ENCODE peak calls at places on chromosome 19, in ten cellular contexts. Q is testis, G is IMR-90, J is heart left ventricle, R is spleen, L is ovary, W is tibial nerve, Y is H1, T is Peyer's patch, C is HCT116. K is an unnamed sample.

GRCh38 chr19:10655457-10656312 is 1.5 kb downstream of the ILF3 start:
- DNase-seq in L (no peak), Y (no peak), W (no peak), R (no peak), Q (peak; percentile 38), J (no peak), C (no peak), T (no peak), G (peak; percentile 44), K (peak; percentile 63)

GRCh38 chr19:35265126-35265995 is 3.4 kb upstream of the USF2 start:
- DNase-seq in W (peak; percentile 12), L (no peak), Y (no peak), Q (peak; percentile 16), T (peak; percentile 46), R (peak; percentile 74), C (no peak), J (no peak), G (no peak), K (no peak)

GRCh38 chr19:14385492-14385891 is 4.2 kb downstream of the ADGRE5 start:
- DNase-seq in Y (no peak), G (no peak), T (no peak), Q (no peak), W (no peak), L (no peak), C (no peak), R (peak; percentile 85), J (no peak), K (no peak)

GRCh38 chr19:18440421-18440877 is 2.5 kb upstream of the ISYNA1 start:
- DNase-seq in Y (no peak), C (no peak), W (no peak), G (no peak), T (peak; percentile 63), R (peak; percentile 79), L (peak; percentile 53), J (no peak), Q (no peak), K (peak; percentile 52)

GRCh38 chr19:48551437-48552302 is at the start of gene SULT2B1:
- DNase-seq in Q (no peak), T (peak; percentile 89), Y (no peak), L (no peak), C (no peak), J (no peak), G (no peak), R (no peak), W (no peak), K (no peak)

GRCh38 chr19:58509731-58510083 is 2.1 kb downstream of the SLC27A5 start:
- DNase-seq in T (no peak), Q (no peak), W (no peak), J (no peak), G (no peak), Y (no peak), C (no peak), L (no peak), R (no peak), K (peak; percentile 69)

GRCh38 chr19:41479757-41480191 is 36.8 kb downstream of the ERICH4 start:
- DNase-seq in G (no peak), J (peak; percentile 80), R (peak; percentile 74), C (no peak), W (no peak), Y (no peak), Q (peak; percentile 62), T (no peak), L (peak; percentile 86), K (no peak)

GRCh38 chr19:6516018-6516658 is 14.0 kb upstream of the TUBB4A start:
- DNase-seq in T (peak; percentile 95), C (peak; percentile 95), Y (peak; percentile 91), R (peak; percentile 96), J (peak; percentile 96), L (peak; percentile 74), G (peak; percentile 72), W (peak; percentile 86), Q (peak; percentile 98), K (peak; percentile 79)

GRCh38 chr19:19209372-19209771 is 2.4 kb upstream of the NCAN start:
- DNase-seq in Q (no peak), R (no peak), G (no peak), W (no peak), J (no peak), L (no peak), Y (no peak), C (no peak), T (no peak), K (no peak)

GRCh38 chr19:57771417-57771816 is 1.9 kb downstream of the ZNF586 start:
- DNase-seq in T (no peak), L (no peak), W (no peak), Q (no peak), G (no peak), Y (no peak), C (no peak), J (no peak), R (no peak), K (no peak)

GRCh38 chr19:49331616-49332055 is 3.6 kb upstream of the CD37 start:
- DNase-seq in R (peak; percentile 91), C (peak; percentile 37), Y (no peak), J (no peak), G (peak; percentile 57), L (no peak), Q (peak; percentile 64), T (peak; percentile 76), W (no peak), K (peak; percentile 31)

GRCh38 chr19:32122258-32122657 is 223.2 kb upstream of the ZNF507 start:
- DNase-seq in W (no peak), L (no peak), G (no peak), Q (no peak), R (no peak), J (no peak), C (no peak), T (no peak), Y (no peak), K (no peak)

GRCh38 chr19:17470204-17470841 is at the start of gene SLC27A1:
- DNase-seq in Y (peak; percentile 96), W (peak; percentile 98), L (peak; percentile 99), G (peak; percentile 98), Q (peak; percentile 100), J (peak; percentile 99), C (peak; percentile 98), T (peak; percentile 98), R (peak; percentile 97), K (peak; percentile 92)

GRCh38 chr19:39696418-39696817 is 7.9 kb upstream of the LGALS14 start:
- DNase-seq in T (no peak), W (no peak), G (no peak), J (no peak), L (no peak), C (no peak), Y (no peak), Q (no peak), R (no peak), K (no peak)

GRCh38 chr19:6983448-6983847 is 37.8 kb downstream of the MBD3L2B start:
- DNase-seq in G (no peak), W (no peak), C (no peak), T (no peak), J (no peak), L (no peak), Y (no peak), Q (no peak), R (no peak), K (no peak)

GRCh38 chr19:14550201-14550754 is 20.9 kb downstream of the TECR start:
- DNase-seq in J (no peak), R (no peak), Y (no peak), Q (peak; percentile 49), T (peak; percentile 77), G (no peak), L (no peak), W (no peak), C (no peak), K (no peak)

GRCh38 chr19:50060107-50060506 is 34.3 kb downstream of the ZNF473 start:
- DNase-seq in G (no peak), L (no peak), W (no peak), Q (no peak), T (no peak), Y (no peak), J (no peak), R (no peak), C (no peak), K (no peak)

GRCh38 chr19:31957711-31958110 is 387.7 kb upstream of the ZNF507 start:
- DNase-seq in C (no peak), W (no peak), J (no peak), G (no peak), R (no peak), Y (no peak), T (no peak), Q (no peak), L (no peak), K (no peak)

DNA sequence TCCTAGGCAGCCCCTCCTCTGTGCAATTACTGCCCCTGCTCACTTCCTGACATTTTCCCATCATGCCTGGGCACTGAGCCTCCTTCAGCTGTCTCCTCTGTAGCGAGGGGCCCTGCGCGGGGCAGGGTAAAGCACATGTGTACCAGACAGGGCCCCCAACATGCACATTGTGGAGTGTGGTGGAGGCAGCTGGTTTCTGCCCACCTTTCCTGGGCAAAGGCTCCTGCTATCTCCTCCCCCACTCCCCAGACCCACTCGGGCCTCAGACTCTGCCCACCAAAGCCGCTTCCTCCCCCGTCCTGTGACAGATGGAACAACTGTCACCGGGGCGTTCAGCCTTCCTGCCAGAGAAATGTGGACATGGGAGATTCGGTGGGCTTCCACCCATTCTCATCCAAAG is 2.9 kb upstream of the KPTN start:
- DNase-seq in G (no peak), J (peak; percentile 13), R (no peak), L (no peak), T (no peak), W (no peak), Y (no peak), Q (no peak), C (no peak), K (no peak)
- TF ChIP-seq POLR2A in G (no peak), J (no peak), R (no peak), L (no peak), T (no peak), W (no peak), Y (no peak), Q (no peak), C (no peak), K (no peak)

GRCh38 chr19:1621574-1621973 is 16.3 kb upstream of the UQCR11 start:
- DNase-seq in Y (no peak), Q (no peak), W (no peak), T (no peak), G (no peak), R (no peak), J (no peak), L (no peak), C (no peak), K (no peak)
- TF ChIP-seq POLR2A in Y (no peak), Q (no peak), W (no peak), T (no peak), G (no peak), R (no peak), J (no peak), L (no peak), C (no peak), K (no peak)

GRCh38 chr19:3434630-3435553 is 45.4 kb downstream of the SMIM24 start:
- DNase-seq in W (peak; percentile 90), C (peak; percentile 90), J (peak; percentile 98), T (peak; percentile 98), Q (peak; percentile 96), G (peak; percentile 93), L (peak; percentile 95), Y (peak; percentile 83), R (peak; percentile 99), K (peak; percentile 98)
- TF ChIP-seq POLR2A in W (peak; percentile 46), C (no peak), J (peak; percentile 47), T (no peak), Q (no peak), G (no peak), L (no peak), Y (no peak), R (no peak), K (peak; percentile 68)

DNA sequence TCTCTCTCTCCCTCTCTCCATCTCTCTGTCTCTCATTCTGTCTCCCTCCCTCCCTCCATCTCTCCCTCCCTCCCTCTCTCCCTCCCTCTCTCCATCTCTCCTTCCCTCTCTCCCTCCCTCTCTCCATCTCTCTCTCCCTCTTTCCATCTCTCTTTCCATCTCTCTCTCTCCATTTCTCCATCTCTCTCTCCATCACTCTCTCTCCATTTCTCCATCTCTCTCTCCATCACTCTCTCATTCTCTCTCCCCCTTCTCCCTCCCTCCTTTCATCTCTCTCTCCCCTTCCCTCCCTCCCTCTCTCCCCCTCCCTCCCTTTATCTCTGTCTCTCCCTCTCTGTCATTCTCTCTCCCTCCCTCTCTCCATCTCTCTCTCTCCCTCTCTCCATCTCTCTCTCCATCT is 55.7 kb upstream of the NFIC start:
- DNase-seq in C (no peak), J (no peak), Q (no peak), Y (no peak), L (no peak), G (no peak), T (no peak), R (no peak), W (no peak), K (no peak)
- TF ChIP-seq POLR2A in C (no peak), J (no peak), Q (no peak), Y (no peak), L (no peak), G (no peak), T (no peak), R (no peak), W (no peak), K (no peak)

K was measured in erythroblast.